ENCODE peak calls at places on chromosomes 11 and 22, in ten cellular contexts. M is tibial artery; R is cardiac muscle cell; K is uterus; Y is prostate gland; D is mammary epithelial cell; I is pancreas; P is spleen; J is CD8-positive, alpha-beta T cell; A is adrenal gland. L is an unnamed sample. For H3K36me3, the result is how much of the 10 kb centered on the place peaks cover.

GRCh38 chr11:64314146-64314804 is 3.1 kb downstream of the TRMT112 start:
- DNase-seq in M (no peak), R (no peak), K (no peak), Y (no peak), D (no peak), I (no peak), P (no peak), J (no peak), A (no peak), L (no peak)

GRCh38 chr11:32890843-32891656 is 1.6 kb upstream of the QSER1 start:
- DNase-seq in M (no peak), R (no peak), K (no peak), Y (no peak), D (no peak), I (no peak), P (no peak), J (no peak), A (no peak), L (no peak)

GRCh38 chr11:10208045-10208674 is 85.9 kb downstream of the SBF2 start:
- DNase-seq in M (no peak), R (peak), K (no peak), Y (no peak), D (peak), I (no peak), P (no peak), J (no peak), A (no peak), L (peak)

GRCh38 chr11:126145954-126146353 is 65.5 kb downstream of the RPUSD4 start:
- DNase-seq in M (no peak), R (no peak), K (no peak), Y (no peak), D (no peak), I (no peak), P (peak), J (no peak), A (no peak), L (no peak)

GRCh38 chr11:10373340-10373739 is 68.5 kb downstream of the ADM start:
- DNase-seq in M (no peak), R (peak), K (no peak), Y (no peak), D (no peak), I (no peak), P (no peak), J (no peak), A (peak), L (no peak)

GRCh38 chr11:76629133-76629852 is 41.3 kb downstream of the LRRC32 start:
- DNase-seq in M (peak), R (peak), K (peak), Y (no peak), D (no peak), I (no peak), P (no peak), J (peak), A (peak), L (peak)

GRCh38 chr22:36086170-36086490 is 57.5 kb upstream of the RBFOX2 start:
- DNase-seq in M (no peak), R (no peak), K (no peak), Y (no peak), D (no peak), I (no peak), P (no peak), J (no peak), A (no peak), L (peak)

GRCh38 chr22:19871023-19871844 is 16.6 kb upstream of the GNB1L start:
- DNase-seq in M (peak), R (no peak), K (no peak), Y (no peak), D (no peak), I (no peak), P (peak), J (peak), A (peak), L (no peak)

GRCh38 chr11:13238879-13239514 is 38.6 kb upstream of the BMAL1 start:
- DNase-seq in M (peak), R (peak), K (peak), Y (no peak), D (no peak), I (peak), P (no peak), J (peak), A (peak), L (peak)

GRCh38 chr11:30045144-30045543 is 28.3 kb upstream of the KCNA4 start:
- DNase-seq in M (no peak), R (no peak), K (no peak), Y (no peak), D (no peak), I (no peak), P (no peak), J (no peak), A (no peak), L (no peak)

GRCh38 chr22:31474743-31475142 is 14.9 kb downstream of the EIF4ENIF1 start:
- DNase-seq in M (no peak), R (peak), K (no peak), Y (no peak), D (no peak), I (no peak), P (no peak), J (no peak), A (no peak), L (no peak)

GRCh38 chr11:58530236-58530635 is 22.3 kb upstream of the OR5B21 start:
- DNase-seq in M (no peak), R (no peak), K (no peak), Y (no peak), D (no peak), I (no peak), P (no peak), J (peak), A (no peak), L (no peak)

GRCh38 chr11:7688238-7688826 is 15.0 kb upstream of the CYB5R2 start:
- DNase-seq in M (no peak), R (peak), K (no peak), Y (no peak), D (peak), I (no peak), P (no peak), J (no peak), A (no peak), L (peak)

GRCh38 chr11:44634401-44635281 is 69.2 kb downstream of the CD82 start:
- DNase-seq in M (peak), R (peak), K (peak), Y (peak), D (peak), I (peak), P (peak), J (peak), A (peak), L (peak)

GRCh38 chr22:28799834-28800307 is 498 bp downstream of the XBP1 start:
- DNase-seq in M (peak), R (peak), K (peak), Y (no peak), D (peak), I (peak), P (peak), J (no peak), A (peak), L (no peak)

GRCh38 chr22:50612715-50613221 is 12.2 kb downstream of the MAPK8IP2 start:
- DNase-seq in M (no peak), R (no peak), K (no peak), Y (no peak), D (no peak), I (no peak), P (peak), J (no peak), A (no peak), L (no peak)

GRCh38 chr11:22302368-22302767 is 35.8 kb upstream of the SLC17A6 start:
- DNase-seq in M (no peak), R (no peak), K (no peak), Y (no peak), D (no peak), I (no peak), P (no peak), J (no peak), A (no peak), L (no peak)

GRCh38 chr11:31655483-31655882 is 145.9 kb downstream of the ELP4 start:
- DNase-seq in M (no peak), R (peak), K (no peak), Y (no peak), D (peak), I (no peak), P (no peak), J (no peak), A (no peak), L (peak)

GRCh38 chr11:120632579-120632978 is 121.0 kb downstream of the GRIK4 start:
- DNase-seq in M (no peak), R (no peak), K (no peak), Y (no peak), D (no peak), I (no peak), P (no peak), J (no peak), A (no peak), L (no peak)

GRCh38 chr11:71997594-71997993 is 1.1 kb upstream of the IL18BP start:
- DNase-seq in M (no peak), R (no peak), K (no peak), Y (no peak), D (no peak), I (no peak), P (no peak), J (no peak), A (no peak), L (no peak)

GRCh38 chr22:49239264-49240015 is 588.2 kb downstream of the BRD1 start:
- DNase-seq in M (no peak), R (no peak), K (no peak), Y (no peak), D (no peak), I (no peak), P (peak), J (peak), A (no peak), L (no peak)

GRCh38 chr22:48925450-48925849 is 902.2 kb downstream of the BRD1 start:
- DNase-seq in M (no peak), R (no peak), K (no peak), Y (no peak), D (no peak), I (no peak), P (no peak), J (no peak), A (no peak), L (no peak)

GRCh38 chr11:64501500-64502427 is 89.3 kb upstream of the SLC22A12 start:
- DNase-seq in M (no peak), R (no peak), K (no peak), Y (no peak), D (no peak), I (no peak), P (no peak), J (no peak), A (no peak), L (no peak)

GRCh38 chr11:70230151-70230839 is 27.2 kb downstream of the FADD start:
- DNase-seq in M (no peak), R (peak), K (no peak), Y (no peak), D (no peak), I (no peak), P (no peak), J (no peak), A (no peak), L (no peak)

GRCh38 chr22:49514211-49514610 is 313.5 kb downstream of the BRD1 start:
- DNase-seq in M (no peak), R (no peak), K (no peak), Y (no peak), D (no peak), I (no peak), P (peak), J (no peak), A (no peak), L (no peak)

GRCh38 chr22:28029201-28029948 is 110.3 kb upstream of the PITPNB start:
- DNase-seq in M (peak), R (peak), K (peak), Y (peak), D (no peak), I (peak), P (peak), J (no peak), A (peak), L (peak)

GRCh38 chr22:46649176-46650077 is 29.2 kb downstream of the GRAMD4 start:
- DNase-seq in M (no peak), R (peak), K (no peak), Y (peak), D (no peak), I (no peak), P (no peak), J (no peak), A (peak), L (peak)

GRCh38 chr22:21760640-21761039 is 25.0 kb upstream of the YPEL1 start:
- DNase-seq in M (no peak), R (peak), K (no peak), Y (no peak), D (peak), I (no peak), P (no peak), J (no peak), A (no peak), L (peak)

GRCh38 chr11:2579315-2580060 is 120.3 kb downstream of the KCNQ1OT1 start:
- DNase-seq in M (peak), R (no peak), K (peak), Y (no peak), D (no peak), I (no peak), P (peak), J (peak), A (peak), L (no peak)

GRCh38 chr11:108944486-108945178 is 279.8 kb downstream of the DDX10 start:
- DNase-seq in M (no peak), R (no peak), K (no peak), Y (no peak), D (no peak), I (no peak), P (no peak), J (no peak), A (no peak), L (no peak)

GRCh38 chr11:2466869-2467694 is 22.3 kb downstream of the KCNQ1 start:
- DNase-seq in M (no peak), R (no peak), K (no peak), Y (no peak), D (no peak), I (no peak), P (peak), J (peak), A (peak), L (no peak)

GRCh38 chr11:116731821-116732739 is 40.7 kb downstream of the BUD13 start:
- DNase-seq in M (no peak), R (no peak), K (no peak), Y (no peak), D (no peak), I (no peak), P (peak), J (no peak), A (no peak), L (no peak)

GRCh38 chr11:95711162-95711944 is 78.2 kb downstream of the FAM76B start:
- DNase-seq in M (no peak), R (peak), K (no peak), Y (no peak), D (peak), I (no peak), P (no peak), J (no peak), A (peak), L (no peak)

GRCh38 chr22:46568102-46568809 is 30.8 kb upstream of the CELSR1 start:
- DNase-seq in M (no peak), R (no peak), K (no peak), Y (no peak), D (no peak), I (no peak), P (peak), J (no peak), A (peak), L (no peak)

GRCh38 chr11:64271339-64272132 is 12.9 kb downstream of the BAD start:
- DNase-seq in M (peak), R (peak), K (peak), Y (peak), D (peak), I (peak), P (peak), J (peak), A (peak), L (peak)

GRCh38 chr11:66369073-66369894 is 2.3 kb downstream of the SLC29A2 start:
- DNase-seq in M (no peak), R (no peak), K (no peak), Y (no peak), D (no peak), I (no peak), P (peak), J (no peak), A (no peak), L (no peak)

GRCh38 chr11:130599073-130599654 is 150.7 kb downstream of the ADAMTS15 start:
- DNase-seq in M (peak), R (peak), K (peak), Y (no peak), D (no peak), I (no peak), P (no peak), J (no peak), A (peak), L (no peak)

GRCh38 chr22:47153854-47154542 is 391.5 kb downstream of the TBC1D22A start:
- DNase-seq in M (no peak), R (no peak), K (no peak), Y (no peak), D (no peak), I (no peak), P (no peak), J (no peak), A (peak), L (no peak)

GRCh38 chr11:134916421-134916820 is 504.4 kb upstream of the B3GAT1 start:
- DNase-seq in M (no peak), R (no peak), K (no peak), Y (no peak), D (no peak), I (no peak), P (no peak), J (no peak), A (no peak), L (no peak)

GRCh38 chr22:17218341-17218740 is 894 bp downstream of the ADA2 start:
- DNase-seq in M (no peak), R (no peak), K (no peak), Y (no peak), D (no peak), I (no peak), P (no peak), J (no peak), A (no peak), L (no peak)
- H3K4me3 ChIP-seq in M (no peak), R (no peak), K (no peak), Y (no peak), D (no peak), I (no peak), P (peak), J (peak), A (no peak), L (no peak)

DNA sequence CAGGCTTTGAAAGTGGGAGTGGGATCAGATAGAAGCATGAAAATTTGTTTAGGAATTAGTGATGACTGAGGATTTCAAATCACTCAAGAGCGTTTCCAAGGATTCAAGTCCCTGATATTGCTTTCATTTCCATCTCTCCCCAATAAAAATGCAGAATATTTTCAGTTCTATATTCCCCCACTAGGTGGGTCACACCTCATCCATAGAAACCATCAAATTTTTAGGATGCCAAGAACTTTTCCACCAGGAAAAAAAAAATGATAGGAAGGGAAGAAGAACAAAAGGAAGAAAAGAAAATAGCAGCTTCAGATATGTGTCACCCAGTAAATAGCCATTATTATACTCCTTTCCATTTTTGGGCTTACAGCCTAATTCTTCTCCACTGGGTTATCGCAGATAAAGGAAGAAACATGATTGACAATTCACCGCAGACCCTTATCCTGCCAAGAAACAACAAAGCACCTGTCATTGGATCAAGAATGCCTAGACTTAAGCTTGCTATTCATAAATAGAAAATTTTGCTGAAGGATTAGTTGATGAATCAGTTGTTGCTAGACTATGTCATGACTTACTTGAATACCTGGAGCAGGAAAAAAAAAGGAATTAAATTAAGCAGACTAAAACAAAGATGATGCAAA is 30.3 kb upstream of the OR10D3 start:
- DNase-seq in M (no peak), R (no peak), K (no peak), Y (no peak), D (no peak), I (no peak), P (no peak), J (no peak), A (no peak), L (no peak)
- TF ChIP-seq CTCF in M (no peak), R (no peak), K (no peak), Y (no peak), D (no peak), I (no peak), P (no peak), J (no peak), A (no peak), L (no peak)

DNA sequence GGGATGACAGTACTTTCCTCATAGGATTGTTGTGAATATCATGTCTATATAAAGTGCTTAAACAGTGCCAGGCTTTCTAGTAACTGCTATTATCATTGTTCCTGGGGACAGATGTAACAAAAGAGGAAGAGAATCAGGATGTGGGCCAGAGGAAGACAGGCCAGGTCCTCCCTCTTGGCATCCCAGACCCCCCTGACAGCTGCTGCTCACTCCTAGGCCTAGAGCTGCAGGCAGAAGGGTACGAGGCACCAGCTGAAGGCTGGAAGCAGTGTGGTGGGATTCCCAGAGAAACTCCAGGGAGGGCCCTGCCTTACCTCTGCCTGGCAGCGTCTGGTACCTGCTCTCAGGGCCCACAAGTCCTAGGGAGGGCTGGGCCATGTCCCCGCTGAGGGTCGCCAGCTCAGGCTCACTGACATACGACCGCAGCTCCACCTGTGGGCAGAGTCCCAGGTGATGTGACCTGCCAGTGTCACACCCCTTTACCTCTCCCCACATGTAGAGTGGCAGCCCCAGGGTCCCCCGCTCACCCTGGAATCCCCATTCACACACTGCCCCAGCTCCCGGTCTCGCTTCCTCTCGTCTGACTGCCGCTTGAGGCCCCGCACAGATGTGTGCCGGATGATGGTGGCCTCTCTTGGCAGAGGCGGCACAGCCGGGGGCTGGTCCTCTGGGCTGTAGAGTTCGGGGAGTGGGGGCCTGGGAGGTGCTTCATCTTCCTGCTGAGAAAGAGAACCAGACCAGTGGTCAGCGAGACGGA is 52.2 kb downstream of the C11orf58 start:
- DNase-seq in M (no peak), R (no peak), K (no peak), Y (no peak), D (no peak), I (no peak), P (peak), J (no peak), A (no peak), L (no peak)
- H3K36me3 ChIP-seq in M (under half), R (under half), K (under half), Y (under half), D (under half), I (under half), P (under half), J (under half), A (under half), L (under half)

GRCh38 chr11:8934735-8935478 is 2.2 kb upstream of the C11orf16 start:
- DNase-seq in M (no peak), R (peak), K (no peak), Y (no peak), D (peak), I (no peak), P (no peak), J (no peak), A (no peak), L (peak)
- H3K4me3 ChIP-seq in M (no peak), R (no peak), K (no peak), Y (no peak), D (no peak), I (no peak), P (no peak), J (no peak), A (no peak), L (no peak)